ENCODE peak calls at places on chromosomes 16 and 17, in seven cellular contexts. Q is sigmoid colon, Y is heart left ventricle, O is lower leg skin, G is stomach, I is transverse colon, Z is esophagus squamous epithelium. L is an unnamed sample.

GRCh38 chr17:47810901-47811635 is 10.5 kb downstream of the OSBPL7 start:
- DNase-seq in G (peak), Q (peak), I (peak), Y (peak), O (peak), Z (no peak), L (no peak)

GRCh38 chr16:50393461-50394214 is 24.9 kb upstream of the BRD7 start:
- DNase-seq in O (peak), Z (no peak), I (no peak), Y (no peak), Q (no peak), G (no peak), L (no peak)

GRCh38 chr17:55420067-55420775 is 1.4 kb downstream of the MMD start:
- DNase-seq in Z (no peak), O (no peak), I (no peak), G (peak), Q (no peak), Y (peak), L (no peak)

GRCh38 chr17:45905812-45906211 is 11.5 kb downstream of the MAPT start:
- DNase-seq in I (no peak), Q (no peak), G (no peak), Z (no peak), Y (no peak), O (no peak), L (no peak)

GRCh38 chr16:73015612-73016487 is 32.1 kb downstream of the ZFHX3 start:
- DNase-seq in G (peak), Z (no peak), Q (peak), Y (no peak), O (peak), I (peak), L (no peak)

GRCh38 chr17:35790826-35791225 is 4.6 kb downstream of the MMP28 start:
- DNase-seq in O (peak), Z (no peak), Y (no peak), Q (peak), G (no peak), I (no peak), L (no peak)

GRCh38 chr17:49193513-49194296 is 16.7 kb downstream of the GNGT2 start:
- DNase-seq in O (peak), Q (peak), Z (no peak), I (peak), G (peak), Y (peak), L (peak)

GRCh38 chr16:67736858-67737257 is 17.7 kb upstream of the GFOD2 start:
- DNase-seq in I (no peak), O (no peak), Y (no peak), G (peak), Q (no peak), Z (no peak), L (no peak)

GRCh38 chr17:56099649-56100048 is 53.6 kb upstream of the ANKFN1 start:
- DNase-seq in Z (no peak), Q (no peak), O (no peak), I (no peak), G (no peak), Y (no peak), L (no peak)

GRCh38 chr16:10979717-10980601 is 35.6 kb downstream of the CLEC16A start:
- DNase-seq in G (no peak), O (no peak), Z (no peak), Y (peak), Q (peak), I (peak), L (peak)

GRCh38 chr16:89315791-89316581 is 98.5 kb downstream of the ZNF778 start:
- DNase-seq in Y (peak), Z (no peak), I (peak), G (peak), Q (no peak), O (no peak), L (no peak)

GRCh38 chr17:61338000-61338864 is 61.4 kb upstream of the TBX2 start:
- DNase-seq in Q (no peak), O (no peak), Y (no peak), G (no peak), Z (no peak), I (no peak), L (no peak)

GRCh38 chr16:53757971-53758609 is 54.1 kb downstream of the FTO start:
- DNase-seq in G (no peak), Z (no peak), Y (no peak), Q (no peak), I (no peak), O (no peak), L (no peak)

GRCh38 chr16:72355561-72355960 is 183.6 kb upstream of the PMFBP1 start:
- DNase-seq in Q (no peak), Y (no peak), I (no peak), Z (no peak), O (no peak), G (no peak), L (no peak)

GRCh38 chr16:69567031-69567680 is 1.4 kb downstream of the NFAT5 start:
- DNase-seq in I (no peak), Z (no peak), G (no peak), Y (no peak), O (no peak), Q (no peak), L (no peak)

GRCh38 chr17:76304226-76305134 is 3.6 kb downstream of the QRICH2 start:
- DNase-seq in I (no peak), Y (no peak), O (no peak), G (no peak), Z (no peak), Q (peak), L (no peak)

GRCh38 chr17:73291260-73291801 is 20.5 kb downstream of the CDC42EP4 start:
- DNase-seq in O (peak), G (peak), Q (peak), I (peak), Y (peak), Z (no peak), L (peak)

GRCh38 chr17:50101346-50102163 is 6.4 kb downstream of the PDK2 start:
- DNase-seq in Z (no peak), Q (peak), G (peak), O (no peak), I (peak), Y (peak), L (peak)

DNA sequence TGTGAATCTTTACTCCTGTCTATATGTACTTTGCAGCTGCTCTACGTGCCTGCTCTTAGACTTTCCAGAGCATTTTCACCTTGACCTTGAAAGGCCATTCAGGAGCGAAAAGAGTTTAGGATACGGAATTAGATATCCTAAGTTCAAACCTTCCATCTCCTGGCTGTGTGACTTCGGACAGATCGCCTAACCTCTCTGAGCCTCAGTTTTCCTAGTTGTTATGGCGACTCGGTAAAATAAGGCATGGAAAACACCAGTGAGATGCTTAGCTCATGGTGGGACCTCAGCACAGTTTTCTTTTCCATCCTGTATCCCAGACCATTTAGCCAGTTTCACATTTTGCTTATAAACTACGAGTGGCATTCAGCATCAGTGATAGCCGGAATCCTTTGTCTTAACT is 233.7 kb downstream of the RBFOX1 start:
- DNase-seq in G (no peak), O (no peak), Z (no peak), Y (no peak), Q (no peak), I (no peak), L (no peak)
- TF ChIP-seq POLR2A in G (no peak), O (no peak), Z (no peak), Y (no peak), Q (no peak), I (no peak), L (no peak)

DNA sequence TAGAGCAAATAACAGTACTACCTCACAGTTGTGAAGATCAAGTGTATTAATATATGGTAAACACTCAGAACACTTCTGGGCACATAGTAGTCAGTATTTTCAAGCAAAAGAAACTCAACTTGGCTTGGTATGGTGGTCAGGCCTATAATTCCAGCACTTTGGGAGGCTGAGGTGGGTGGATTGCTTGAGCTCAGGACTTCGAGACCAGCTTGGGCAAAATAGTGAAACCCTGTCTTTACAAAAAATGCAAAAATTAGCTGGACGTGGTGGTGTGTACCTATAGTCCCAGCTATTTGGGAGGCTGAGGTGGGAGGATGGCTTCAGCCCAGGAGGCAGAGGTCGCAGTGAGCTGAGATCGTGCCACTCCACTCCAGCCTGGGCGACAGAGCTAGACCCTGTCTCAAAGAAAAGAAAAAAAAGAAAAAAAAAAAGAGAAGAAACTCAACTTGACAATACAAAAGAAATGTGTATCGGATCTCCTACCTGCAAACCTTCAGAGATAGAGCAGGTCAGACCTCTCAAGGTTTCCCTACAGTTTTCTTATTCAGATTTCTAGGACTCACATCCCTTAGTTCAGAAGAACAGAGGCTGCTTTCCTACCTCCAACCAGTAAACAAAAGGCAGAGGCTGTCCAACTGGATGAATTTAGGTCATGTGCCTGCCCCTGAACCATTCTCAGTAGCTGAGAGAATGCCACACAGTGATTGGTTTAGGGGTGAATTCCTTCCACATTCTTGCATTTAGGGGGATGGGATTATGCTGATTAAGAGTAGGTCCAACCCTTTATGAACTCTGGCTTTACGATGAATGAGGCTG is 1.7 kb upstream of the KPNA2 start:
- DNase-seq in O (peak), Z (no peak), Y (no peak), I (no peak), G (no peak), Q (no peak), L (no peak)
- H3K4me3 ChIP-seq in O (no peak), Z (no peak), Y (no peak), I (no peak), G (no peak), Q (no peak), L (no peak)

DNA sequence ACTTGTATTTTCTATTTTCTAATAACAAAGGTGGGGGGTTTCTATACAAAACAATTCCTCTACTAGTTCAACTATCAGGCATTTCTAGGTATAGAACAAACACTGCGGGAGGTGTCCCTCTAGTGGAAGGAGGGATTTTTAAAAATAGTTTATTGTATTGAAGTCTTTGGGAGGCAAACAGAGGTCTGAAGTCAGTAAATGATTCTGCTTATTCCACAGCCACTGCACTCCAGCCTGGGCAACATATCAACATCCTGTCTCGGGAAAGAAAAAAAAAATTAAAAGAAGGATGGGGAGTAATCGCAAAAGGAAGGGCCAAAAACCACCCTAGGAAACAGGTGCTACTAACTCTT is 648 bp upstream of the ERCC4 start:
- DNase-seq in Y (no peak), G (no peak), Q (no peak), I (no peak), Z (no peak), O (no peak), L (no peak)
- TF ChIP-seq CTCF in Y (no peak), G (no peak), Q (no peak), I (no peak), Z (no peak), O (no peak), L (no peak)

GRCh38 chr17:68385490-68386215 is 71.6 kb downstream of the WIPI1 start:
- DNase-seq in Y (no peak), Z (no peak), I (no peak), O (peak), Q (peak), G (no peak), L (no peak)

GRCh38 chr17:68382582-68383085 is 74.7 kb downstream of the WIPI1 start:
- DNase-seq in Y (no peak), Z (no peak), Q (no peak), G (no peak), I (no peak), O (no peak), L (no peak)

GRCh38 chr17:68383120-68383442 is 74.2 kb downstream of the WIPI1 start:
- DNase-seq in O (no peak), I (no peak), Y (no peak), Z (no peak), G (no peak), Q (no peak), L (no peak)

GRCh38 chr17:68384941-68385340 is 72.4 kb downstream of the WIPI1 start:
- DNase-seq in Q (peak), G (no peak), I (no peak), Y (no peak), O (peak), Z (no peak), L (no peak)

DNA sequence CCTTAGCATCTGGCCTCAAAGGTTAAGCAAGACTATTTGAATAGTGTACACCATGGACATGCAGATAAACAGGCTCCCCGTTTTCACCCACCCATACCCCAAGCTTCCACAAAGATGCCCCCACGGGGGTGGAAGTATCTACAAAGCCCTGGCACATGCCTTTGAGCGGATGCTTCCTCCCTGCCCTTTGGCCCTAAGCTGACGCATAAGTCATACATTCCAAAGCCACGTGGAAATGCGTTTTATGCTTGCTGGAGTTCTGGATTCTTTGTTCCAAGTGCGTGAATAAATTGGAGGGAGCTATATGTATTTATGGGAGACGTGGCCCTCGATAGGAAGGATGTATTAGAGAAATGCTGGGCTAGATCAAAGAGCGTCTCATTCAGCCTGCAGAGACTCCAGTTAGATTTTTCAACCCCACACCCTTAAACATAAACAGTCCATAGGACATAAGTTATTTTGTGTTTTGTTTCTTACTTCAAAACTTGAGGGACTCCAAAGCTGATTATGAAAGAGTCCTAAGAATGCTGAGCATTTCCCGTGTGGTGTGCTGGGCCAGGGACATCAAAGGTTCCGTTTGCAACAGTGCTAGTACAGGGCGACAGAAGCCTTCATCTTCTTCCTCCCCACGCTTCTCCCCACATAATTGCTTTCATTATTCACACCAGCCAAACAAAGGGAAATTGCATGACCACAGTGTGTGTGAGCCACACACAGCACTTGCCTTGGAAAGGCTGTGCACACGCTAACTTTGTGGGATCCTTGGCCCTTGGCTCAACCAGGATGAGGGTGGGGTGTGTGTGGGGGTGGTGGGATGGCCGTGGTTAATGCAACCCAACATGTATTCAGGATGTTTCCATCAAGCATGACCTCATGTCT is 73.6 kb downstream of the WIPI1 start:
- DNase-seq in Y (peak), I (no peak), O (peak), G (no peak), Q (peak), Z (no peak), L (peak)
- TF ChIP-seq POLR2A in Y (no peak), I (no peak), O (no peak), G (no peak), Q (no peak), Z (no peak), L (no peak)

DNA sequence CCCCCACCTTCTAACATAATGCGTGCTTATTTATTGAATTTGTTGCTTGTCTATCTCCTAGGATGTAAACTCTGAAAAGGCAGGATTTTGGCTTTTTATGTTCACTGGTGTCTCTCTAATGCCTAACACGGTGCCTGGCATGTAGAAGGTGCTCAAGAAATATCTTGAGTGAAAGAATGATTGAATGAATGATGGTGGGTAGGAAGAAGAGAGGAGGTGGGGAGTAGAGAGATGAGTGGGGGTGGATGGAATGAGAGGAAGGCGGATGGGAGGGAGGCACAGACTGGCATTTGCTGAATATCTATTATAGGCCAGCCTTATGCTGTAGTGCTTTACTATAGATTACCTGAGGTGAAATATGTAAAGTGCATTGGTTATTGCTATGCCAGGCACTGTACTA is 2.3 kb downstream of the PRSS36 start:
- DNase-seq in G (no peak), I (no peak), O (no peak), Z (no peak), Y (no peak), Q (no peak), L (no peak)
- H3K4me3 ChIP-seq in G (no peak), I (no peak), O (no peak), Z (no peak), Y (no peak), Q (no peak), L (no peak)

DNA sequence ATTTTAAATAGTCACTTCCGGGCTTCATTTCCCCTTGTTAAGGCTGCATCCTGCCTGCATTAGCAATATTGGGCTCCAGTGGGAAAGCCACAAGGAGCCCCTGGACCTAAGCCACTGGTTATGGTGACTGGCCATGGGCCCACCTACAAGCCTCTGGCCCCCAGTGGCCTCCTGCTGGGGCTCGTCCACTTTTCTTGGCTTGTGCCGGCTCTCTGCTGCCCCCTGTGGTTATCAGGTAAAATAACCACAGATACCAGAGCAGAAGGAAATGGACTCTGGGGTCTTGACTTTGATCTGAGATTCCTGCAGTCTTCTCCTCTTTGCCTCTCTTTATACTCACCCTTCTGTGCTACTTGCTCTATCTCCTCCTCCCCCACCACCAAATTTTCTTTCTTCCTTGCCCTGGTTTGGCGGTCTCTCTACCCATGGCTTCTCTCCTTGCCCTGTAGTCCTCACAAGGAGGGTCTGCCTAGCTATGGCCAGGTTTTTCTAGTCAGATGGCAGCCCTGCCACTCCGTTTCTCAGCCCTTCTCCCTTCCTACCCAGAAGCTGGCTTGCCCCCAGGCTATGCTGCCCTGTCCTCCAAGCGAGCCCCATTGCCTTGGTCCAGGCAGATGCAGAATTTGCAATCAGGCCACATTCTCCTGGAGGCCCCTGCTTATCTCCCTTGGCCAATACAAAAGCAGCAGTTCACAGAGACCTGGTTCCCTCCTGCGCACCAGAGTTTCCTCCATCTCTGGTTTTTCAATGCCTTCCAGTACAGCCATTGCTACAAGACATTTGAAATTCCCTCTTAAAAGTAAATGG is 82.9 kb upstream of the RCVRN start:
- DNase-seq in O (no peak), Y (no peak), Q (no peak), G (no peak), Z (no peak), I (peak), L (peak)
- TF ChIP-seq CTCF in O (no peak), Y (peak), Q (peak), G (no peak), Z (peak), I (peak), L (peak)

GRCh38 chr16:80034469-80034826 is 433.9 kb upstream of the MAF start:
- DNase-seq in Y (no peak), G (no peak), I (no peak), Q (no peak), Z (no peak), O (no peak), L (no peak)
- TF ChIP-seq POLR2A in Y (no peak), G (no peak), I (no peak), Q (no peak), Z (no peak), O (no peak), L (no peak)

DNA sequence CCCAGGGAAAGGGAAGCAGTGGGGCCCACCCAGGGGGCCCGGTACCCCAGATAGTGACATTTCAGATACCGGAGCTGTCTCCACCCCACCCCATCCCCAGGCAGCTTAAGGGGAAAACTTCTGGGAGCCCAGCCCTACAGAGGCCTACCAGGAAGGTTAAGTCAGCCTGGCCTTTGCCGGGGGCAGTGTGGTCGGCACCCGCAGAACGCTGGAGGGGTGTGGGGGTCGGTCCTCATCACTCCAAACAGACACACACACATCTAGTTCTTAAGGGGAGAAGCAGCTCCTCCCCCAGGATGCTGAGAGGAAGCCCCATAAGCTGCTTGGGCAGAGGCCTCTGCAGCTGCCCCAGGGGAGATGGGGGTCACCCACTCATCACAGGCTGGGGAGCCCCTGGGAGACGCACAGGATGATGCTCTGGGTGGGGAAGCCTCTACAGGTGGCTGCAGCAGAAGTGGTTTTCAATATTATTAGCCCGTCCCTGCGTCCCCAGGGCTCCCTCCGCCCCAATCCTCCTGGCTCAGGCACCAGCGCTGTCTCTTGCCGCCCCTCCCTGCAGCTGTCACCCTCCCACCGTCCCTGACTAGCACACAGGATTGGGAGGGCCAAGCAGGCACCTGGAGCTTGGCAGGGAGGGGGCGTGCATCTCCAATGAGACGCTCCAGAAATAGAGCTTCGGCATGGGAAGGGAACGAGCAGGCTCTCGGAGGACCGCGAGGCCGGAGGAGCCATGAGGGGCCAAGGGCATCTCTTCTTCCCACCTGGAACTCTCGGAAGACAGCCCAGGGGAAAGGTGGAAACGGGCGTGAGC is 1.4 kb upstream of the ABR start:
- DNase-seq in I (no peak), Y (no peak), Z (no peak), O (no peak), G (no peak), Q (no peak), L (no peak)
- H3K4me3 ChIP-seq in I (no peak), Y (no peak), Z (no peak), O (no peak), G (no peak), Q (no peak), L (no peak)

L was measured in ovary.